ENCODE peak calls at places on chromosomes 7 and 10, in eight cellular contexts. V is transverse colon; Z is naive thymus-derived CD4-positive, alpha-beta T cell; B is tibial nerve; W is pancreas; C is CD8-positive, alpha-beta memory T cell; E is cardiac muscle cell; J is heart left ventricle. P is an unnamed sample.

GRCh38 chr10:59625842-59626522 is 83.7 kb downstream of the SLC16A9 start:
- DNase-seq in V (peak; percentile 23), Z (no peak), B (peak; percentile 40), W (no peak), C (no peak), E (peak; percentile 75), J (peak; percentile 34), P (no peak)

GRCh38 chr10:44864042-44864436 is 47.1 kb upstream of the TMEM72 start:
- DNase-seq in V (peak; percentile 32), Z (no peak), B (no peak), W (peak; percentile 90), C (no peak), E (peak; percentile 49), J (no peak), P (no peak)

GRCh38 chr10:78299861-78300453 is 266.3 kb downstream of the RPS24 start:
- DNase-seq in V (peak; percentile 28), Z (no peak), B (no peak), W (no peak), C (no peak), E (no peak), J (peak; percentile 40), P (peak; percentile 85)

GRCh38 chr7:94972296-94972695 is 64.9 kb downstream of the PPP1R9A start:
- DNase-seq in V (no peak), Z (no peak), B (no peak), W (no peak), C (no peak), E (no peak), J (no peak), P (no peak)

GRCh38 chr7:50396856-50397255 is 53.3 kb downstream of the FIGNL1 start:
- DNase-seq in V (no peak), Z (no peak), B (no peak), W (no peak), C (no peak), E (no peak), J (no peak), P (no peak)

GRCh38 chr7:154304231-154304630 is 252.0 kb downstream of the DPP6 start:
- DNase-seq in V (no peak), Z (no peak), B (no peak), W (no peak), C (no peak), E (no peak), J (no peak), P (no peak)

GRCh38 chr10:75402486-75403143 is 1.1 kb upstream of the ZNF503 start:
- DNase-seq in V (peak; percentile 30), Z (no peak), B (no peak), W (no peak), C (no peak), E (peak; percentile 83), J (peak; percentile 48), P (peak; percentile 82)

GRCh38 chr7:151107882-151108281 is 21.6 kb downstream of the AGAP3 start:
- DNase-seq in V (no peak), Z (no peak), B (no peak), W (peak; percentile 53), C (no peak), E (no peak), J (no peak), P (no peak)

GRCh38 chr10:117541405-117541908 is 1.1 kb upstream of the EMX2 start:
- DNase-seq in V (no peak), Z (no peak), B (no peak), W (no peak), C (no peak), E (no peak), J (no peak), P (no peak)

GRCh38 chr10:72688208-72688651 is 3.7 kb upstream of the MCU start:
- DNase-seq in V (no peak), Z (no peak), B (no peak), W (no peak), C (no peak), E (no peak), J (no peak), P (no peak)

GRCh38 chr10:70759769-70760168 is 25.4 kb downstream of the TBATA start:
- DNase-seq in V (no peak), Z (no peak), B (no peak), W (peak; percentile 33), C (no peak), E (no peak), J (no peak), P (peak; percentile 60)

GRCh38 chr10:102384053-102384452 is 11.5 kb upstream of the NFKB2 start:
- DNase-seq in V (peak; percentile 11), Z (no peak), B (no peak), W (no peak), C (no peak), E (peak; percentile 43), J (no peak), P (no peak)

GRCh38 chr10:103480521-103480920 is 1.5 kb upstream of the CALHM3 start:
- DNase-seq in V (no peak), Z (no peak), B (no peak), W (no peak), C (no peak), E (no peak), J (no peak), P (no peak)

GRCh38 chr10:119251315-119251708 is 43.9 kb downstream of the GRK5 start:
- DNase-seq in V (no peak), Z (no peak), B (no peak), W (no peak), C (no peak), E (no peak), J (no peak), P (no peak)

GRCh38 chr10:67903581-67903980 is 19.1 kb downstream of the SIRT1 start:
- DNase-seq in V (no peak), Z (no peak), B (no peak), W (no peak), C (no peak), E (no peak), J (no peak), P (no peak)

GRCh38 chr10:47253651-47254375 is 46.2 kb upstream of the GDF10 start:
- DNase-seq in V (peak; percentile 1), Z (no peak), B (peak; percentile 21), W (peak; percentile 86), C (no peak), E (peak; percentile 28), J (peak; percentile 61), P (peak; percentile 92)

DNA sequence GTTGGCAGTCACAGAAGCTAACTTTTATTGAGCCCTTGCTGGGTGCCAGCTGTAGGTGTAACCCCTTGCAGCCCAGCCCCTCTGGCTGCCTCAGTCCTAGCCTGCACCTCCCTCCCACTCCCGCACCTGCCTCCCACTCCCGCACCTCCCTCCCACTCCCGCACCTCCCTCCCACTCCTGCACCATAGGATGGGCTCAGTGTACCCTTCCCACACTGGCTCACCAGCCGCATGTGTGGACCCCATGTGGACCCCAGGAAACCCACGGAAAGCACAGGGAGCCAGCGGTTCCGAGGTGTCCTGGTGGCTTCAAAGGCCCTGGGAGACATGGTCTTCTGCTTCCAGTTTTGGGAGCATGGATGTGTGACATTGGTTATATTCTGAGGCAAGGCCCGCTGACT is 132.9 kb downstream of the EBF3 start:
- DNase-seq in V (no peak), Z (no peak), B (no peak), W (peak; percentile 33), C (no peak), E (no peak), J (no peak), P (no peak)
- H3K4me1 ChIP-seq in V (no peaks in the 10 kb centered on the region), Z (no peaks in the 10 kb centered on the region), B (no peaks in the 10 kb centered on the region), W (no peaks in the 10 kb centered on the region), C (no peaks in the 10 kb centered on the region), E (peaks cover 12% of the 10 kb centered on the region), J (no peaks in the 10 kb centered on the region), P (no peaks in the 10 kb centered on the region)

DNA sequence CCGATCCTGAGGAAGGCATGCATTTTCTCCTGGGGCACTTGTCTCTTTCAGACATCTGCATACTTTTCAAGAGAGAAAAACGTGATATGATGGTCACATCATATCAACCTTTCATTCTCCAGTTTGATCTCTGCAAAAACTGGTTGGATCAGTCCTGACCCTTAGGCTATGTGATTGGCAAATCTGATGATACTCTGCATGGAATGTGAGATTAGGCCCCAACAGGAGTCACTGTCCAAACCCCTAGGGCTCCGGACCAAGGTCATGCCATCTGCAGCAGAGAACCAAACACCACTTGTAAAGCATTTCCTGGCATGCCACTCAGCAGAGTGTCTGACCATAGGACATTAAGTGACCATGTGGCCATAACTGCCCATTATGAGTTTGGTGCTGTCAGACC is 8.6 kb downstream of the GCK start:
- DNase-seq in V (no peak), Z (no peak), B (no peak), W (no peak), C (no peak), E (no peak), J (no peak), P (no peak)
- H3K4me1 ChIP-seq in V (no peaks in the 10 kb centered on the region), Z (no peaks in the 10 kb centered on the region), B (no peaks in the 10 kb centered on the region), W (no peaks in the 10 kb centered on the region), C (no peaks in the 10 kb centered on the region), E (peaks cover 5% of the 10 kb centered on the region), J (no peaks in the 10 kb centered on the region), P (no peaks in the 10 kb centered on the region)

DNA sequence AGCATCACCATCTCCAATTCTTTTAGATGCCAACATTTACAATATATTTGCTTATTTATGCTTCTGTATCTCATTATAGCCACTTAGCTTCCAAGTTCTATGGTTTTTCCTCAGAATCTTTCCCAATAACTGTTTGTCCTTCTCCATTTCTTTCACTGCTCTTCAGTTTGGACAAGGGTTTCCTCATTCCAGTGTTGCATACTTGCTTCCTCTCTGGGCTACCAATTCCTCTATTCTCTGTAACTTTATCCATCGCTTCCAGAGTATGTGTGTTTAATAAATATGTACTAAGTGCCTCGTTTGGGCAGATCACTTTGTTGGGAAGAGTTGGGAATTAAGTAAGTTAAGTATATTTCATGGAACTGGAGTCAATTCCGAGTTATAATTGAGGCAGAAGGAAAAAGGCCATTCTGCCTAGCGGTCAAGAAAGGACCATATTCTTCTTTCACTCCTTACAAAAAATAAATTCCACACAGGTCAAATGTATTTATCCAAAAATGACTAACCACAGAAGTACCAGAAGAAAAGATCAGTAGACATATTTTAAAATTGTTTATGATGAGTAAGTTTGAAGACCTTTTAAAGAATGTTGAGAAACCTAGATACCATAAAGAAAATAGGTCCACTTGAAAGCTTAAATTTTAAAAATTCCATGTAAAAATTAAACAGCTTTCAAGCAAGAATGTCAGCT is 10.8 kb downstream of the STAMBPL1 start:
- DNase-seq in V (no peak), Z (no peak), B (no peak), W (no peak), C (no peak), E (no peak), J (no peak), P (no peak)
- H3K4me1 ChIP-seq in V (no peaks in the 10 kb centered on the region), Z (peaks cover 28% of the 10 kb centered on the region), B (no peaks in the 10 kb centered on the region), W (no peaks in the 10 kb centered on the region), C (peaks cover 37% of the 10 kb centered on the region), E (no peaks in the 10 kb centered on the region), J (no peaks in the 10 kb centered on the region), P (no peaks in the 10 kb centered on the region)

GRCh38 chr7:130912086-130912909 is 178.3 kb upstream of the KLF14 start:
- DNase-seq in V (no peak), Z (no peak), B (no peak), W (no peak), C (no peak), E (no peak), J (no peak), P (no peak)
- H3K4me1 ChIP-seq in V (peaks cover 40% of the 10 kb centered on the region), Z (peaks cover 66% of the 10 kb centered on the region), B (peaks cover 6% of the 10 kb centered on the region), W (peaks cover 50% of the 10 kb centered on the region), C (peaks cover 76% of the 10 kb centered on the region), E (no peaks in the 10 kb centered on the region), J (peaks cover 27% of the 10 kb centered on the region), P (peaks cover 11% of the 10 kb centered on the region)

GRCh38 chr10:43124094-43124521 is 14.1 kb upstream of the CSGALNACT2 start:
- DNase-seq in V (no peak), Z (no peak), B (no peak), W (no peak), C (no peak), E (no peak), J (no peak), P (no peak)
- H3K4me1 ChIP-seq in V (no peaks in the 10 kb centered on the region), Z (peaks cover 13% of the 10 kb centered on the region), B (no peaks in the 10 kb centered on the region), W (no peaks in the 10 kb centered on the region), C (peaks cover 18% of the 10 kb centered on the region), E (no peaks in the 10 kb centered on the region), J (no peaks in the 10 kb centered on the region), P (no peaks in the 10 kb centered on the region)